ENCODE peak calls at places on chromosomes 5 and 9, in seven cellular contexts. Y, O, C, V, M, B and A are unnamed samples.

GRCh38 chr5:144133050-144133633 is 37.3 kb downstream of the YIPF5 start:
- DNase-seq in V (no peak), M (no peak), O (no peak), Y (no peak), B (no peak), C (no peak), A (no peak)

GRCh38 chr5:137605377-137605776 is 106.3 kb upstream of the SPOCK1 start:
- DNase-seq in V (no peak), O (no peak), B (no peak), M (no peak), Y (no peak), C (no peak), A (no peak)

GRCh38 chr5:40486437-40487270 is 193.1 kb upstream of the PTGER4 start:
- DNase-seq in Y (peak), M (no peak), O (peak), B (no peak), V (no peak), C (no peak), A (no peak)

GRCh38 chr5:67490543-67491321 is 294.1 kb upstream of the CD180 start:
- DNase-seq in V (no peak), O (no peak), Y (no peak), M (no peak), B (no peak), C (no peak), A (no peak)

GRCh38 chr5:38940230-38940858 is 94.5 kb downstream of the OSMR start:
- DNase-seq in O (no peak), B (no peak), C (no peak), V (no peak), M (no peak), Y (no peak), A (no peak)

GRCh38 chr9:115680226-115680625 is 473.4 kb upstream of the PAPPA start:
- DNase-seq in B (no peak), C (no peak), Y (peak), O (no peak), M (no peak), V (no peak), A (no peak)

GRCh38 chr9:16039988-16040761 is 487.3 kb downstream of the CCDC171 start:
- DNase-seq in V (no peak), B (peak), Y (peak), M (peak), O (no peak), C (no peak), A (peak)

GRCh38 chr5:1801954-1802295 is 718 bp downstream of the NDUFS6 start:
- DNase-seq in M (no peak), V (peak), O (no peak), B (peak), Y (no peak), C (peak), A (peak)

GRCh38 chr9:89658931-89659330 is 54.1 kb downstream of the GADD45G start:
- DNase-seq in M (no peak), O (no peak), C (no peak), Y (no peak), B (no peak), V (no peak), A (no peak)

GRCh38 chr9:124098141-124098905 is 86.8 kb downstream of the LHX2 start:
- DNase-seq in Y (no peak), M (no peak), V (no peak), O (no peak), B (no peak), C (no peak), A (no peak)

GRCh38 chr5:176730815-176731475 is 79.4 kb upstream of the UNC5A start:
- DNase-seq in V (no peak), O (peak), B (no peak), M (no peak), Y (no peak), C (no peak), A (no peak)

GRCh38 chr5:168085321-168086040 is 206.0 kb upstream of the WWC1 start:
- DNase-seq in M (no peak), C (no peak), V (no peak), O (no peak), B (no peak), Y (no peak), A (peak)

GRCh38 chr9:108047264-108047663 is 557.7 kb upstream of the KLF4 start:
- DNase-seq in B (no peak), Y (peak), O (no peak), V (no peak), M (no peak), C (no peak), A (no peak)

GRCh38 chr9:35158501-35159280 is 3.1 kb upstream of the UNC13B start:
- DNase-seq in M (no peak), C (no peak), B (no peak), O (no peak), V (no peak), Y (no peak), A (no peak)

GRCh38 chr9:88583901-88584596 is 49.1 kb downstream of the NXNL2 start:
- DNase-seq in M (no peak), V (no peak), O (no peak), C (no peak), Y (peak), B (no peak), A (no peak)

GRCh38 chr9:108691614-108692013 is 164.2 kb downstream of the ACTL7B start:
- DNase-seq in B (peak), C (no peak), M (no peak), O (no peak), V (no peak), Y (no peak), A (no peak)

GRCh38 chr9:71703172-71703872 is 65.0 kb downstream of the CEMIP2 start:
- DNase-seq in C (no peak), Y (no peak), B (no peak), O (no peak), M (no peak), V (no peak), A (no peak)

GRCh38 chr9:6955251-6955921 is 197.6 kb downstream of the KDM4C start:
- DNase-seq in V (no peak), M (no peak), B (peak), O (no peak), Y (peak), C (no peak), A (no peak)

GRCh38 chr5:59592101-59592500 is 301.4 kb downstream of the PDE4D start:
- DNase-seq in M (no peak), Y (peak), V (no peak), O (no peak), C (no peak), B (no peak), A (no peak)

GRCh38 chr9:128124873-128125574 is 2.5 kb downstream of the PTGES2 start:
- DNase-seq in O (peak), Y (peak), B (peak), V (peak), C (peak), M (peak), A (peak)

GRCh38 chr5:125399885-125400284 is 653.4 kb upstream of the ZNF608 start:
- DNase-seq in Y (no peak), O (no peak), C (no peak), V (no peak), M (no peak), B (no peak), A (no peak)

GRCh38 chr9:117704024-117704575 is at the start of gene TLR4:
- DNase-seq in V (no peak), C (no peak), M (no peak), O (peak), Y (no peak), B (no peak), A (no peak)

GRCh38 chr9:104842698-104843097 is 78.8 kb downstream of the NIPSNAP3B start:
- DNase-seq in O (no peak), M (no peak), C (no peak), V (no peak), B (no peak), Y (no peak), A (no peak)

GRCh38 chr5:17918373-17919104 is 284.3 kb downstream of the TAF11L14 start:
- DNase-seq in C (no peak), M (peak), B (no peak), Y (no peak), O (no peak), V (no peak), A (no peak)

GRCh38 chr9:78013924-78014323 is 17.7 kb downstream of the GNAQ start:
- DNase-seq in M (no peak), B (no peak), C (no peak), V (no peak), Y (no peak), O (no peak), A (no peak)

GRCh38 chr5:74082504-74082903 is 456.5 kb downstream of the ARHGEF28 start:
- DNase-seq in Y (no peak), V (no peak), M (no peak), C (no peak), O (no peak), B (no peak), A (no peak)

GRCh38 chr5:3414371-3414770 is 181.3 kb upstream of the IRX1 start:
- DNase-seq in M (no peak), V (no peak), B (no peak), C (no peak), Y (no peak), O (no peak), A (no peak)

GRCh38 chr5:144418719-144419118 is 248.0 kb downstream of the KCTD16 start:
- DNase-seq in O (no peak), B (no peak), Y (no peak), C (no peak), M (no peak), V (no peak), A (no peak)

GRCh38 chr9:114804504-114804903 is 1.3 kb downstream of the TNFSF15 start:
- DNase-seq in O (no peak), B (peak), V (no peak), Y (peak), C (no peak), M (no peak), A (no peak)

GRCh38 chr5:106964102-106964501 is 706.6 kb downstream of the EFNA5 start:
- DNase-seq in V (no peak), M (no peak), B (no peak), O (no peak), C (no peak), Y (no peak), A (no peak)
- TF ChIP-seq RFX5 in V (no peak), M (no peak), B (no peak), O (no peak), C (no peak), Y (no peak), A (no peak)

GRCh38 chr5:106875591-106876297 is 795.0 kb downstream of the EFNA5 start:
- DNase-seq in O (no peak), B (peak), V (peak), C (peak), Y (peak), M (peak), A (no peak)
- TF ChIP-seq RFX5 in O (no peak), B (no peak), V (no peak), C (no peak), Y (no peak), M (no peak), A (no peak)

GRCh38 chr5:170644501-170644900 is 139.0 kb upstream of the GABRP start:
- DNase-seq in O (no peak), Y (no peak), B (no peak), V (no peak), C (no peak), M (no peak), A (no peak)

GRCh38 chr5:170642066-170642735 is 138.4 kb downstream of the KCNIP1 start:
- DNase-seq in C (no peak), Y (no peak), B (no peak), V (no peak), O (no peak), M (no peak), A (no peak)

GRCh38 chr5:170641589-170642031 is 137.8 kb downstream of the KCNIP1 start:
- DNase-seq in O (no peak), M (no peak), V (no peak), Y (no peak), C (no peak), B (no peak), A (no peak)

GRCh38 chr5:170643591-170643990 is 139.8 kb downstream of the KCNIP1 start:
- DNase-seq in O (no peak), Y (no peak), B (no peak), V (no peak), C (no peak), M (no peak), A (no peak)

GRCh38 chr5:170642776-170643436 is 139.1 kb downstream of the KCNIP1 start:
- DNase-seq in C (no peak), M (no peak), Y (no peak), B (no peak), O (no peak), V (no peak), A (no peak)
- TF ChIP-seq RFX5 in C (no peak), M (no peak), Y (no peak), B (no peak), O (no peak), V (no peak), A (no peak)

GRCh38 chr9:130947618-130948140 is 8.6 kb upstream of the FIBCD1 start:
- DNase-seq in Y (no peak), M (no peak), O (no peak), V (no peak), C (no peak), B (no peak), A (no peak)

GRCh38 chr9:130944510-130945058 is 5.5 kb upstream of the FIBCD1 start:
- DNase-seq in O (no peak), B (no peak), Y (no peak), V (peak), M (no peak), C (no peak), A (no peak)

GRCh38 chr9:130948266-130948665 is 9.2 kb upstream of the FIBCD1 start:
- DNase-seq in Y (no peak), O (no peak), C (no peak), B (no peak), M (no peak), V (no peak), A (no peak)

GRCh38 chr9:130945173-130945572 is 6.1 kb upstream of the FIBCD1 start:
- DNase-seq in M (no peak), C (no peak), B (no peak), O (no peak), V (peak), Y (no peak), A (no peak)

GRCh38 chr9:130946778-130947617 is 8.0 kb upstream of the FIBCD1 start:
- DNase-seq in M (no peak), V (peak), Y (no peak), C (no peak), O (no peak), B (no peak), A (no peak)
- TF ChIP-seq RFX5 in M (no peak), V (no peak), Y (no peak), C (no peak), O (no peak), B (no peak), A (no peak)

GRCh38 chr5:13946111-13946510 is 1.6 kb upstream of the DNAH5 start:
- DNase-seq in O (no peak), M (no peak), V (no peak), C (no peak), Y (peak), B (no peak), A (no peak)
- TF ChIP-seq RFX5 in O (no peak), M (no peak), V (no peak), C (no peak), Y (no peak), B (no peak), A (no peak)

GRCh38 chr9:134343637-134344036 is 17.4 kb downstream of the RXRA start:
- DNase-seq in C (no peak), Y (no peak), B (no peak), V (no peak), M (no peak), O (no peak), A (no peak)
- TF ChIP-seq RFX5 in C (no peak), Y (no peak), B (no peak), V (no peak), M (no peak), O (no peak), A (no peak)

GRCh38 chr5:157984611-157985010 is 125.7 kb upstream of the CLINT1 start:
- DNase-seq in V (no peak), M (no peak), C (no peak), B (no peak), O (no peak), Y (no peak), A (no peak)

GRCh38 chr5:157987259-157987658 is 128.3 kb upstream of the CLINT1 start:
- DNase-seq in M (no peak), Y (no peak), V (no peak), C (no peak), O (no peak), B (no peak), A (no peak)

GRCh38 chr5:157986431-157986990 is 127.6 kb upstream of the CLINT1 start:
- DNase-seq in Y (no peak), V (no peak), M (no peak), B (no peak), C (no peak), O (no peak), A (no peak)

GRCh38 chr5:157989296-157989695 is 130.4 kb upstream of the CLINT1 start:
- DNase-seq in B (no peak), M (no peak), Y (no peak), O (no peak), C (no peak), V (no peak), A (no peak)

GRCh38 chr5:157983906-157984551 is 125.1 kb upstream of the CLINT1 start:
- DNase-seq in Y (no peak), O (no peak), C (no peak), V (no peak), M (no peak), B (no peak), A (no peak)
- TF ChIP-seq RFX5 in Y (no peak), O (no peak), C (no peak), V (no peak), M (no peak), B (no peak), A (no peak)